ENCODE peak calls at places on chromosomes 6 and 20, in eight cellular contexts. D, I, R, C, G, N, U and V are unnamed samples.

GRCh38 chr6:150211700-150212615 is 69.1 kb downstream of the PPP1R14C start:
- DNase-seq in I (no peak), U (no peak), D (no peak), R (no peak), N (no peak), G (no peak), C (no peak), V (no peak)

GRCh38 chr6:168102093-168102985 is 23.3 kb upstream of the FRMD1 start:
- DNase-seq in U (no peak), D (no peak), I (no peak), N (no peak), R (no peak), G (no peak), C (no peak), V (no peak)

GRCh38 chr20:51758978-51759544 is 9.1 kb downstream of the ATP9A start:
- DNase-seq in D (no peak), G (no peak), C (no peak), N (no peak), R (no peak), I (no peak), U (no peak), V (no peak)

GRCh38 chr20:45450097-45450818 is 19.3 kb upstream of the WFDC2 start:
- DNase-seq in I (peak; percentile 51), G (no peak), R (no peak), C (no peak), U (peak; percentile 64), D (peak; percentile 72), N (no peak), V (no peak)

GRCh38 chr6:32689531-32690505 is 23.4 kb upstream of the HLA-DQB1 start:
- DNase-seq in U (no peak), R (no peak), I (no peak), N (no peak), G (peak; percentile 56), C (no peak), D (no peak), V (no peak)

GRCh38 chr20:10558635-10559187 is 115.1 kb downstream of the JAG1 start:
- DNase-seq in I (peak; percentile 99), R (no peak), C (no peak), U (no peak), D (no peak), N (peak; percentile 92), G (no peak), V (no peak)

GRCh38 chr20:46014517-46015396 is 6.0 kb downstream of the MMP9 start:
- DNase-seq in U (no peak), N (no peak), I (no peak), R (no peak), C (no peak), D (no peak), G (no peak), V (no peak)

GRCh38 chr6:30327232-30327746 is 562 bp downstream of the TRIM39 start:
- DNase-seq in C (no peak), D (no peak), R (no peak), G (peak; percentile 67), U (no peak), I (no peak), N (no peak), V (no peak)

GRCh38 chr6:7051780-7052440 is 55.9 kb upstream of the RREB1 start:
- DNase-seq in R (peak; percentile 31), G (peak; percentile 30), C (peak; percentile 70), I (no peak), N (no peak), U (peak; percentile 20), D (peak; percentile 41), V (no peak)

GRCh38 chr20:62209850-62210495 is 10.1 kb downstream of the HRH3 start:
- DNase-seq in I (no peak), U (no peak), R (no peak), G (no peak), C (no peak), N (no peak), D (no peak), V (no peak)

GRCh38 chr6:40232698-40233097 is 298.4 kb upstream of the MOCS1 start:
- DNase-seq in N (no peak), D (no peak), R (no peak), G (no peak), U (no peak), I (no peak), C (no peak), V (no peak)

GRCh38 chr6:65819152-65819551 is 112.1 kb upstream of the EYS start:
- DNase-seq in C (no peak), R (no peak), D (no peak), U (no peak), I (no peak), N (no peak), G (no peak), V (no peak)

GRCh38 chr6:155197947-155198346 is 65.9 kb upstream of the CLDN20 start:
- DNase-seq in N (no peak), D (no peak), G (no peak), U (no peak), C (no peak), R (no peak), I (no peak), V (no peak)

GRCh38 chr6:30323806-30324205 is 2.9 kb upstream of the TRIM39 start:
- DNase-seq in I (no peak), U (no peak), N (no peak), R (no peak), G (no peak), C (no peak), D (no peak), V (no peak)

GRCh38 chr6:56794421-56794820 is 151.7 kb upstream of the DST start:
- DNase-seq in D (no peak), C (no peak), I (no peak), G (no peak), N (no peak), U (no peak), R (no peak), V (no peak)

GRCh38 chr6:33384581-33385020 is 7.0 kb upstream of the KIFC1 start:
- DNase-seq in R (no peak), N (peak; percentile 70), U (peak; percentile 75), D (peak; percentile 76), G (no peak), C (no peak), I (peak; percentile 80), V (no peak)

GRCh38 chr6:137443901-137444300 is 50.3 kb downstream of the OLIG3 start:
- DNase-seq in R (no peak), G (no peak), U (no peak), N (no peak), D (no peak), C (no peak), I (no peak), V (no peak)

GRCh38 chr20:22232473-22232872 is 351.9 kb downstream of the FOXA2 start:
- DNase-seq in D (no peak), N (no peak), R (no peak), I (no peak), C (no peak), U (no peak), G (no peak), V (no peak)

GRCh38 chr6:3322366-3322890 is 63.7 kb downstream of the PSMG4 start:
- DNase-seq in D (no peak), C (peak; percentile 48), G (no peak), I (no peak), R (no peak), U (no peak), N (no peak), V (no peak)

GRCh38 chr6:14896475-14896874 is 349.4 kb upstream of the JARID2 start:
- DNase-seq in I (peak; percentile 32), U (no peak), C (no peak), G (no peak), R (no peak), N (no peak), D (no peak), V (no peak)

GRCh38 chr20:17570347-17571152 is 675 bp downstream of the DSTN start:
- DNase-seq in I (peak; percentile 33), C (peak; percentile 77), D (no peak), U (peak; percentile 50), G (peak; percentile 34), N (no peak), R (peak; percentile 21), V (no peak)

GRCh38 chr20:57662313-57663240 is 42.4 kb upstream of the ZBP1 start:
- DNase-seq in C (peak; percentile 56), N (no peak), I (no peak), D (no peak), G (no peak), R (no peak), U (no peak), V (no peak)

GRCh38 chr6:21937466-21937865 is 343.9 kb downstream of the SOX4 start:
- DNase-seq in U (no peak), C (no peak), G (no peak), R (no peak), I (no peak), D (no peak), N (no peak), V (no peak)

GRCh38 chr6:144153260-144153659 is 2.9 kb downstream of the STX11 start:
- DNase-seq in I (no peak), G (no peak), U (no peak), C (no peak), D (no peak), R (no peak), N (no peak), V (no peak)

GRCh38 chr20:440636-441035 is 21.7 kb downstream of the TBC1D20 start:
- DNase-seq in D (no peak), R (no peak), I (peak; percentile 31), C (peak; percentile 25), N (no peak), U (no peak), G (no peak), V (no peak)

GRCh38 chr20:46088409-46089075 is 1.2 kb downstream of the NCOA5 start:
- DNase-seq in N (no peak), D (peak; percentile 34), C (no peak), R (no peak), G (no peak), I (peak; percentile 8), U (peak; percentile 18), V (no peak)

GRCh38 chr6:2763876-2764540 is 1.2 kb upstream of the WRNIP1 start:
- DNase-seq in I (no peak), R (no peak), C (no peak), N (no peak), D (no peak), G (no peak), U (no peak), V (no peak)

GRCh38 chr20:46206025-46206424 is 87.9 kb downstream of the CD40 start:
- DNase-seq in I (peak; percentile 28), R (no peak), N (no peak), D (peak; percentile 83), G (no peak), C (no peak), U (peak; percentile 47), V (no peak)